ENCODE peak calls at places on chromosomes 16 and 17, in ten cellular contexts. H is CD8-positive, alpha-beta T cell; V is CD4-positive, alpha-beta T cell; P is mucosa of descending colon; A is PC-3; Z is BE2C; C is pancreas; Y is D721Med; X is breast epithelium; N is RWPE1. L is an unnamed sample.

GRCh38 chr17:45385331-45385997 is 47.2 kb downstream of the ARHGAP27 start:
- DNase-seq in C (peak; percentile 80), X (peak; percentile 92), Y (peak; percentile 75), A (peak; percentile 97), Z (peak; percentile 92), N (peak; percentile 79), H (peak; percentile 95), P (peak; percentile 88), V (peak; percentile 93), L (peak; percentile 97)

GRCh38 chr17:38357488-38358123 is 6.0 kb downstream of the SOCS7 start:
- DNase-seq in N (no peak), Y (no peak), A (no peak), X (no peak), P (no peak), C (no peak), Z (no peak), V (no peak), H (no peak), L (no peak)

GRCh38 chr17:9670596-9670995 is 25.3 kb downstream of the USP43 start:
- DNase-seq in Z (no peak), N (peak; percentile 36), A (peak; percentile 32), V (no peak), H (peak; percentile 17), Y (no peak), C (no peak), P (no peak), X (no peak), L (no peak)

GRCh38 chr17:48915459-48916282 is 7.5 kb downstream of the UBE2Z start:
- DNase-seq in A (peak; percentile 66), V (no peak), Z (no peak), H (no peak), X (no peak), P (no peak), C (no peak), N (peak; percentile 88), Y (no peak), L (no peak)

GRCh38 chr16:56675685-56676210 is 6.1 kb downstream of the MT1H start:
- DNase-seq in P (peak; percentile 69), Z (no peak), C (no peak), Y (no peak), H (peak; percentile 62), X (no peak), V (peak; percentile 29), A (no peak), N (no peak), L (no peak)

GRCh38 chr17:2929881-2930533 is 133.4 kb downstream of the OR1D5 start:
- DNase-seq in Z (peak; percentile 77), N (peak; percentile 53), C (peak; percentile 49), P (peak; percentile 64), A (peak; percentile 57), H (peak; percentile 62), X (no peak), Y (peak; percentile 84), V (no peak), L (no peak)

GRCh38 chr17:41959030-41959335 is 7.6 kb upstream of the CNP start:
- DNase-seq in Y (no peak), P (no peak), V (no peak), C (no peak), N (no peak), X (no peak), H (no peak), Z (no peak), A (no peak), L (no peak)

GRCh38 chr17:72677714-72678390 is 414.6 kb downstream of the SLC39A11 start:
- DNase-seq in C (no peak), Y (no peak), H (no peak), N (no peak), Z (no peak), P (no peak), A (peak; percentile 76), X (no peak), V (no peak), L (no peak)

GRCh38 chr17:79914813-79915740 is 75.8 kb upstream of the CBX4 start:
- DNase-seq in Z (no peak), X (no peak), A (no peak), Y (no peak), P (no peak), N (no peak), V (no peak), H (no peak), C (no peak), L (no peak)

GRCh38 chr17:79913896-79914812 is 74.9 kb upstream of the CBX4 start:
- DNase-seq in H (no peak), N (no peak), A (no peak), Y (no peak), C (no peak), V (no peak), Z (no peak), X (no peak), P (no peak), L (no peak)

GRCh38 chr17:79916506-79916905 is 77.3 kb upstream of the CBX4 start:
- DNase-seq in H (no peak), N (no peak), X (no peak), A (no peak), Y (no peak), V (no peak), P (no peak), Z (no peak), C (no peak), L (no peak)

GRCh38 chr17:79916991-79917901 is 78.0 kb upstream of the CBX4 start:
- DNase-seq in C (no peak), N (no peak), Z (no peak), X (no peak), H (no peak), P (no peak), A (no peak), Y (no peak), V (no peak), L (no peak)

GRCh38 chr17:79915850-79916430 is 76.7 kb upstream of the CBX4 start:
- DNase-seq in Z (no peak), H (no peak), N (peak; percentile 96), P (peak; percentile 85), V (no peak), X (no peak), A (peak; percentile 80), C (no peak), Y (no peak), L (no peak)
- TF ChIP-seq CTCF in Z (peak; percentile 30), H (no peak), N (no peak), P (no peak), V (peak; percentile 14), X (peak; percentile 26), A (peak; percentile 55), C (no peak), Y (peak; percentile 47), L (peak; percentile 26)

GRCh38 chr17:36949461-36949927 is 740 bp downstream of the AATF start:
- DNase-seq in C (no peak), H (no peak), P (no peak), N (no peak), X (no peak), Z (no peak), A (peak; percentile 15), V (no peak), Y (no peak), L (no peak)

GRCh38 chr17:36946726-36947091 is 2.0 kb upstream of the AATF start:
- DNase-seq in H (no peak), X (no peak), A (no peak), N (no peak), C (no peak), Y (no peak), V (no peak), P (no peak), Z (no peak), L (no peak)

GRCh38 chr17:36950027-36950426 is 1.3 kb downstream of the AATF start:
- DNase-seq in N (no peak), Z (no peak), V (no peak), X (no peak), A (no peak), P (no peak), C (no peak), Y (no peak), H (no peak), L (no peak)

GRCh38 chr17:36947922-36948716 is 635 bp upstream of the AATF start:
- DNase-seq in V (no peak), N (no peak), X (no peak), C (no peak), H (no peak), Y (no peak), P (no peak), A (no peak), Z (no peak), L (no peak)

GRCh38 chr17:36948717-36949460 is at the start of gene AATF:
- DNase-seq in P (peak; percentile 98), Z (peak; percentile 99), N (peak; percentile 95), C (peak; percentile 95), V (peak; percentile 91), X (peak; percentile 95), A (peak; percentile 88), H (peak; percentile 98), Y (peak; percentile 94), L (peak; percentile 99)
- TF ChIP-seq CTCF in P (no peak), Z (no peak), N (no peak), C (no peak), V (no peak), X (no peak), A (no peak), H (no peak), Y (no peak), L (no peak)

GRCh38 chr17:57666198-57666870 is 78.8 kb downstream of the CCDC182 start:
- DNase-seq in X (no peak), V (no peak), Y (no peak), Z (no peak), A (no peak), P (no peak), H (peak; percentile 9), C (no peak), N (no peak), L (no peak)

GRCh38 chr17:57665696-57666095 is 79.4 kb downstream of the CCDC182 start:
- DNase-seq in N (no peak), Y (no peak), P (no peak), V (no peak), Z (peak; percentile 49), H (no peak), X (peak; percentile 37), A (no peak), C (no peak), L (no peak)

GRCh38 chr17:57668332-57668731 is 76.8 kb downstream of the CCDC182 start:
- DNase-seq in Z (peak; percentile 80), Y (no peak), P (no peak), X (peak; percentile 24), H (peak; percentile 7), C (no peak), N (no peak), V (no peak), A (no peak), L (peak; percentile 64)

GRCh38 chr17:57666946-57667345 is 78.2 kb downstream of the CCDC182 start:
- DNase-seq in Z (no peak), P (no peak), A (no peak), C (no peak), N (no peak), H (peak; percentile 37), V (no peak), Y (no peak), X (peak; percentile 31), L (no peak)

DNA sequence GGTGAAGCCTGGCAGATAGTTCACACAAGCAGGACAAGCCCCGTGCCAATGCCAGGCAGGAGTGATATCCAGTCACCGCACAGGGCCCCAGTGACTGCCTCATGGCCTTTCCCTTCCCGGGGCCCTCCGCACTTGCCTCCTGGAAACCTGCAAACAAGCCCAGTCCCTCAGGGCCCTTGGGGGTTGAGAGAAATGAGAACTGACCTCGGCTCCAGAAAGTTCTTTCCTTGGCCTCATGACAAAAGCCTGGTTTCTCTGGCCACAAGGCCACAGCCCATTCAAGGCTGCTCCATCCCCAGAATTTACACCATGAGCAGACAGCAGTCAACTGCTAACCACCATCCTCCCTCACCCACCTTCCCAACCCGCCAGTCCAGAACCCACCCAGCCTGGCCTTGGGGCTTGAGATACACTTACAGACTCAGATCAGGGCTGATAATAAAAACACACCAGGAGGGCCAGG is 77.6 kb downstream of the CCDC182 start:
- DNase-seq in Y (no peak), H (no peak), X (peak; percentile 45), Z (peak; percentile 71), C (no peak), A (no peak), V (no peak), P (no peak), N (no peak), L (no peak)
- TF ChIP-seq CTCF in Y (no peak), H (no peak), X (no peak), Z (no peak), C (no peak), A (no peak), V (no peak), P (no peak), N (no peak), L (no peak)

DNA sequence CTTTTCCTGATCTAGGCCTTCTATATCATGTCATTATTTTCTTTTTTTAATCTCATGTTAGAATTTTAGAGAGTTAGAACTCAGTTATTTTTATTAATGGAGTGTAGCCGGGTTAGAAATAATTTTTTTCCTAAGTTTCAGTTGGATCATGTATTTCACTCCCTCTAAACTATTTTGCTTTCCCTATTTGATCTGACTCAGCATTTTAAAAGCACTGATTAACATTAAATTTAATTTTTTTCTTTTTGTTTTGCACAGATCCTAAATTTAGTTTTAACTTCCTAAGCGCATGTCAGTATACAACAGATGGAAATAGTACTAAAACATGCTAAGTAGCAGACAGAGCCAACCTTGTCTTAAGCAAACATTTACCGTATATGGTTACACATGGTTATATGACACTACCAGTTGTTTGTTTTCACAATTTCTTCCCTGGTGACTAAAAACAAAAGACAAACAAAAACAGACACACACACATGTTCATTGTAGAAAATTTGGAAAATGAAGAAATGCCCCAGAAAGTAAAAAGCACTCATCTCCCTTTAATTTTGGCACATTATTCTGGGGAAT is 33.6 kb upstream of the RAB11FIP4 start:
- DNase-seq in Y (no peak), A (peak; percentile 25), H (no peak), P (no peak), Z (no peak), X (no peak), V (no peak), C (no peak), N (no peak), L (no peak)
- TF ChIP-seq CTCF in Y (no peak), A (no peak), H (no peak), P (no peak), Z (no peak), X (no peak), V (no peak), C (no peak), N (no peak), L (no peak)